ENCODE peak calls at places on chromosomes 16 and 17, in eight cellular contexts. O is H9, M is fibroblast of pulmonary artery, S is non-pigmented ciliary epithelial cell, L is lower leg skin, H is mucosa of gallbladder, A is SHP77, C is left kidney. Q is an unnamed sample.

GRCh38 chr17:61443475-61443882 is 8.7 kb upstream of the TBX4 start:
- DNase-seq in O (peak), M (no peak), S (no peak), L (no peak), H (no peak), A (no peak), C (no peak), Q (no peak)

GRCh38 chr16:3129137-3130131 is 5.4 kb upstream of the ZNF213 start:
- DNase-seq in O (peak), M (peak), S (no peak), L (peak), H (peak), A (peak), C (peak), Q (peak)

GRCh38 chr17:40551874-40552768 is 13.2 kb downstream of the CCR7 start:
- DNase-seq in O (peak), M (peak), S (peak), L (peak), H (peak), A (peak), C (peak), Q (no peak)

GRCh38 chr17:82791532-82791931 is 39.7 kb downstream of the TBCD start:
- DNase-seq in O (no peak), M (peak), S (peak), L (no peak), H (no peak), A (no peak), C (peak), Q (no peak)

GRCh38 chr17:75932852-75933251 is 8.0 kb downstream of the FBF1 start:
- DNase-seq in O (no peak), M (no peak), S (no peak), L (no peak), H (no peak), A (no peak), C (no peak), Q (no peak)

GRCh38 chr17:2194778-2195417 is 108.7 kb downstream of the SMG6 start:
- DNase-seq in O (peak), M (peak), S (no peak), L (no peak), H (no peak), A (no peak), C (no peak), Q (no peak)

GRCh38 chr16:72198021-72198420 is 26.1 kb upstream of the PMFBP1 start:
- DNase-seq in O (no peak), M (peak), S (peak), L (peak), H (peak), A (no peak), C (peak), Q (peak)

GRCh38 chr17:61410555-61411089 is 11.0 kb downstream of the TBX2 start:
- DNase-seq in O (peak), M (peak), S (no peak), L (peak), H (peak), A (no peak), C (peak), Q (peak)

GRCh38 chr17:27756467-27757371 is 43.6 kb downstream of the NOS2 start:
- DNase-seq in O (peak), M (peak), S (peak), L (no peak), H (peak), A (peak), C (peak), Q (peak)

GRCh38 chr17:81859906-81860755 is at the start of gene P4HB:
- DNase-seq in O (no peak), M (no peak), S (no peak), L (no peak), H (no peak), A (no peak), C (no peak), Q (peak)